ENCODE peak calls at places on chromosomes 12 and 14, in nine cellular contexts. M is neural crest cell, J is PC-3, I is tibial artery, N is H54, H is OCI-M1, S is pancreas, A is left cardiac atrium, F is T-helper 22 cell. Z is an unnamed sample.
A peak's percentile ranks its signal among the peaks of the same experiment; 100 is the strongest.

GRCh38 chr12:89700191-89700810 is 8.3 kb downstream of the ATP2B1 start:
- DNase-seq in S (no peak), H (no peak), N (no peak), J (peak; percentile 73), A (no peak), M (no peak), I (no peak), F (no peak), Z (peak; percentile 22)

GRCh38 chr14:100885196-100886030 is 18.1 kb downstream of the RTL1 start:
- DNase-seq in F (no peak), N (no peak), I (peak; percentile 42), J (no peak), A (peak; percentile 4), S (no peak), H (no peak), M (no peak), Z (no peak)

GRCh38 chr12:123288751-123289346 is 17.2 kb upstream of the CDK2AP1 start:
- DNase-seq in F (no peak), A (no peak), J (no peak), I (no peak), N (no peak), S (no peak), H (no peak), M (no peak), Z (no peak)

GRCh38 chr12:124904306-124905098 is 9.9 kb downstream of the UBC start:
- DNase-seq in H (peak; percentile 93), I (peak; percentile 96), F (no peak), N (peak; percentile 76), M (peak; percentile 42), A (peak; percentile 91), J (peak; percentile 93), S (no peak), Z (peak; percentile 54)

GRCh38 chr12:122422769-122423257 is 344 bp upstream of the CLIP1 start:
- DNase-seq in F (no peak), A (peak; percentile 28), M (no peak), H (peak; percentile 59), S (no peak), J (peak; percentile 77), I (no peak), N (peak; percentile 36), Z (peak; percentile 78)

GRCh38 chr14:50335989-50336391 is 23.9 kb downstream of the DMAC2L start:
- DNase-seq in H (no peak), J (no peak), I (no peak), F (no peak), N (no peak), M (peak; percentile 21), A (no peak), S (no peak), Z (peak; percentile 94)

GRCh38 chr12:53107122-53107521 is 3.8 kb downstream of the SOAT2 start:
- DNase-seq in A (no peak), S (no peak), N (no peak), I (no peak), H (no peak), M (no peak), J (no peak), F (no peak), Z (no peak)

GRCh38 chr12:5294274-5294673 is 137.6 kb upstream of the NTF3 start:
- DNase-seq in F (no peak), H (no peak), A (no peak), I (no peak), M (no peak), J (no peak), S (no peak), N (no peak), Z (no peak)

GRCh38 chr12:25970082-25970481 is 11.6 kb downstream of the RASSF8 start:
- DNase-seq in F (no peak), M (no peak), J (peak; percentile 90), I (no peak), A (no peak), N (no peak), S (no peak), H (no peak), Z (no peak)

GRCh38 chr14:56797569-56798446 is 12.5 kb downstream of the OTX2 start:
- DNase-seq in S (peak; percentile 81), F (no peak), A (no peak), J (no peak), N (no peak), I (no peak), H (no peak), M (no peak), Z (no peak)

GRCh38 chr12:2640709-2641108 is 154.1 kb upstream of the FKBP4 start:
- DNase-seq in M (no peak), A (peak; percentile 82), I (peak; percentile 94), J (peak; percentile 81), S (peak; percentile 43), H (peak; percentile 10), N (peak; percentile 100), F (no peak), Z (peak; percentile 83)

GRCh38 chr12:111270128-111270651 is 98.7 kb downstream of the PHETA1 start:
- DNase-seq in F (no peak), M (no peak), H (no peak), J (no peak), N (no peak), A (no peak), S (no peak), I (no peak), Z (peak; percentile 50)

GRCh38 chr12:6541371-6542165 is 7.3 kb downstream of the GAPDH start:
- DNase-seq in S (no peak), A (peak; percentile 42), F (no peak), H (no peak), J (no peak), I (no peak), N (no peak), M (no peak), Z (no peak)

GRCh38 chr12:102756564-102756963 is 160.5 kb downstream of the PAH start:
- DNase-seq in S (no peak), N (no peak), F (no peak), H (no peak), J (no peak), A (peak; percentile 37), M (no peak), I (peak; percentile 66), Z (no peak)

GRCh38 chr12:126982707-126983106 is 1284.3 kb upstream of the TMEM132C start:
- DNase-seq in A (no peak), F (no peak), M (no peak), S (no peak), H (no peak), N (no peak), I (no peak), J (no peak), Z (no peak)

GRCh38 chr14:71647086-71647784 is 285.0 kb upstream of the RGS6 start:
- DNase-seq in H (no peak), J (peak; percentile 89), F (no peak), I (no peak), M (no peak), A (no peak), N (no peak), S (no peak), Z (no peak)

GRCh38 chr14:23299558-23299957 is 3.1 kb downstream of the PPP1R3E start:
- DNase-seq in S (no peak), J (peak; percentile 36), A (no peak), H (peak; percentile 60), M (no peak), N (no peak), F (no peak), I (no peak), Z (peak; percentile 34)

GRCh38 chr12:8658361-8658760 is 4.3 kb downstream of the MFAP5 start:
- DNase-seq in I (no peak), H (no peak), F (no peak), S (no peak), A (no peak), M (no peak), N (peak; percentile 14), J (peak; percentile 3), Z (no peak)

GRCh38 chr12:95790025-95790911 is at the start of gene NTN4:
- DNase-seq in S (peak; percentile 85), I (peak; percentile 74), F (no peak), N (no peak), J (peak; percentile 60), A (peak; percentile 74), M (peak; percentile 36), H (no peak), Z (peak; percentile 60)

GRCh38 chr12:64102339-64102738 is 119.8 kb downstream of the KICS2 start:
- DNase-seq in H (no peak), F (no peak), A (no peak), J (peak; percentile 89), I (no peak), S (no peak), M (no peak), N (no peak), Z (peak; percentile 46)

GRCh38 chr12:119177724-119178380 is 879 bp upstream of the HSPB8 start:
- DNase-seq in I (no peak), H (no peak), M (no peak), J (no peak), F (no peak), A (no peak), N (no peak), S (no peak), Z (no peak)

GRCh38 chr12:105724651-105725050 is 394.2 kb downstream of the C12orf75 start:
- DNase-seq in F (no peak), A (no peak), S (no peak), I (no peak), M (no peak), N (no peak), J (no peak), H (no peak), Z (no peak)

GRCh38 chr12:10283028-10283427 is 24.6 kb upstream of the KLRD1 start:
- DNase-seq in M (no peak), S (no peak), N (no peak), I (no peak), H (no peak), F (no peak), J (no peak), A (no peak), Z (no peak)

GRCh38 chr14:22012452-22012851 is 338.8 kb upstream of the OR4E1 start:
- DNase-seq in N (no peak), A (no peak), J (no peak), S (peak; percentile 21), F (no peak), I (no peak), H (no peak), M (no peak), Z (no peak)

GRCh38 chr14:67263499-67264149 is 22.4 kb downstream of the PALS1 start:
- DNase-seq in N (no peak), F (no peak), A (no peak), S (no peak), M (no peak), H (no peak), I (no peak), J (no peak), Z (no peak)

Z was measured in NCI-H69.